ENCODE peak calls at places on chromosomes 3 and 15, in five cellular contexts. V is stimulated activated naive CD8-positive, alpha-beta T cell treated with anti-CD3 and anti-CD28 coated beads, Interleukin-15, amount 100 ng/mL, for 72 hours; D is SK-MEL-5; K is RCC 7860; F is non-pigmented ciliary epithelial cell. C is an unnamed sample.

GRCh38 chr15:77599899-77600298 is 32.8 kb downstream of the LINGO1 start:
- DNase-seq in V (no peak), D (peak), K (peak), F (no peak), C (peak)

GRCh38 chr15:99343836-99344551 is 92.7 kb downstream of the LRRC28 start:
- DNase-seq in V (no peak), D (peak), K (no peak), F (no peak), C (peak)

GRCh38 chr15:90644526-90644925 is 72.6 kb upstream of the BLM start:
- DNase-seq in V (no peak), D (no peak), K (no peak), F (no peak), C (no peak)

GRCh38 chr15:57697588-57697987 is 8.9 kb upstream of the POLR2M start:
- DNase-seq in V (no peak), D (no peak), K (no peak), F (no peak), C (no peak)

GRCh38 chr3:27145719-27146118 is 223.5 kb downstream of the NEK10 start:
- DNase-seq in V (no peak), D (no peak), K (no peak), F (no peak), C (no peak)

GRCh38 chr3:40477671-40478070 is 749 bp downstream of the ZNF619 start:
- DNase-seq in V (no peak), D (no peak), K (no peak), F (no peak), C (no peak)

GRCh38 chr15:50114381-50114780 is 4.7 kb downstream of the ATP8B4 start:
- DNase-seq in V (no peak), D (no peak), K (no peak), F (no peak), C (no peak)

GRCh38 chr3:29026301-29026700 is 254.6 kb upstream of the RBMS3 start:
- DNase-seq in V (no peak), D (no peak), K (no peak), F (no peak), C (no peak)

GRCh38 chr3:155805204-155805801 is 775 bp downstream of the C3orf33 start:
- DNase-seq in V (no peak), D (peak), K (no peak), F (no peak), C (no peak)

GRCh38 chr3:134822065-134822464 is 27.0 kb downstream of the EPHB1 start:
- DNase-seq in V (no peak), D (no peak), K (no peak), F (no peak), C (no peak)

GRCh38 chr15:70154440-70155347 is 57.0 kb upstream of the TLE3 start:
- DNase-seq in V (no peak), D (no peak), K (no peak), F (no peak), C (peak)

GRCh38 chr15:58056015-58056414 is 9.5 kb downstream of the ALDH1A2 start:
- DNase-seq in V (no peak), D (peak), K (no peak), F (no peak), C (no peak)

GRCh38 chr3:95235916-95236315 is 1173.1 kb downstream of the NSUN3 start:
- DNase-seq in V (no peak), D (no peak), K (no peak), F (no peak), C (no peak)

GRCh38 chr3:99544819-99545281 is 93.5 kb upstream of the COL8A1 start:
- DNase-seq in V (no peak), D (no peak), K (no peak), F (no peak), C (no peak)

GRCh38 chr3:173399001-173399400 is 1.5 kb downstream of the NLGN1 start:
- DNase-seq in V (no peak), D (peak), K (no peak), F (no peak), C (no peak)

GRCh38 chr3:60192297-60193114 is 1058.7 kb downstream of the FHIT start:
- DNase-seq in V (peak), D (no peak), K (no peak), F (no peak), C (no peak)

GRCh38 chr3:103410231-103410630 is 975.4 kb downstream of the ZPLD1 start:
- DNase-seq in V (no peak), D (peak), K (no peak), F (no peak), C (no peak)

GRCh38 chr15:69782809-69783208 is 314.9 kb downstream of the TLE3 start:
- DNase-seq in V (peak), D (no peak), K (no peak), F (no peak), C (no peak)

GRCh38 chr15:33742807-33743206 is 225.5 kb upstream of the CHRM5 start:
- DNase-seq in V (no peak), D (no peak), K (no peak), F (no peak), C (no peak)

GRCh38 chr3:156687023-156687422 is 12.6 kb downstream of the TIPARP start:
- DNase-seq in V (no peak), D (no peak), K (no peak), F (no peak), C (no peak)

GRCh38 chr15:72389231-72389630 is 8.9 kb upstream of the TMEM202 start:
- DNase-seq in V (no peak), D (no peak), K (no peak), F (no peak), C (no peak)

GRCh38 chr3:16999871-17000270 is 115.1 kb downstream of the PLCL2 start:
- DNase-seq in V (no peak), D (no peak), K (no peak), F (no peak), C (no peak)

GRCh38 chr3:151293127-151293526 is 14.8 kb upstream of the P2RY14 start:
- DNase-seq in V (no peak), D (peak), K (no peak), F (no peak), C (no peak)

GRCh38 chr15:33834892-33835730 is 133.2 kb upstream of the CHRM5 start:
- DNase-seq in V (no peak), D (no peak), K (no peak), F (no peak), C (no peak)

GRCh38 chr15:51108933-51109550 is 14.3 kb upstream of the TNFAIP8L3 start:
- DNase-seq in V (no peak), D (no peak), K (no peak), F (no peak), C (no peak)

GRCh38 chr3:45026038-45026437 is at the start of gene CLEC3B:
- DNase-seq in V (no peak), D (no peak), K (no peak), F (no peak), C (no peak)